ENCODE peak calls at places on chromosomes 2 and 18, in six cellular contexts. P, K, L, J, G and W are unnamed samples.

GRCh38 chr2:231429916-231430315 is 34.4 kb downstream of the NCL start:
- DNase-seq in L (no peak), J (no peak), P (no peak), K (no peak), G (no peak), W (no peak)

GRCh38 chr2:230879271-230879882 is 14.6 kb downstream of the ITM2C start:
- DNase-seq in J (no peak), P (no peak), G (no peak), L (no peak), K (no peak), W (no peak)

GRCh38 chr2:158305501-158305900 is 151.1 kb downstream of the CCDC148 start:
- DNase-seq in K (no peak), G (no peak), J (no peak), P (no peak), L (no peak), W (no peak)

GRCh38 chr2:234268314-234268713 is 217.8 kb downstream of the SPP2 start:
- DNase-seq in G (no peak), P (no peak), J (no peak), K (no peak), L (no peak), W (no peak)

GRCh38 chr2:163364736-163365135 is 371.1 kb downstream of the FIGN start:
- DNase-seq in L (no peak), K (no peak), G (no peak), J (no peak), P (no peak), W (no peak)

GRCh38 chr2:12424820-12425219 is 291.9 kb upstream of the TRIB2 start:
- DNase-seq in P (no peak), K (no peak), L (no peak), G (no peak), J (peak; percentile 43), W (no peak)

GRCh38 chr2:45009928-45010705 is 865 bp upstream of the SIX2 start:
- DNase-seq in G (no peak), K (no peak), J (peak; percentile 67), P (peak; percentile 85), L (peak; percentile 81), W (no peak)

GRCh38 chr18:5914016-5914415 is 18.7 kb upstream of the TMEM200C start:
- DNase-seq in K (no peak), J (no peak), L (no peak), P (no peak), G (no peak), W (no peak)

GRCh38 chr2:228675042-228675441 is 493.6 kb upstream of the SPHKAP start:
- DNase-seq in G (no peak), J (no peak), L (no peak), P (no peak), K (no peak), W (no peak)

GRCh38 chr2:73105511-73105971 is 7.2 kb downstream of the RAB11FIP5 start:
- DNase-seq in L (no peak), G (no peak), P (no peak), J (no peak), K (no peak), W (no peak)

GRCh38 chr2:207184348-207184747 is 18.6 kb upstream of the KLF7 start:
- DNase-seq in L (no peak), K (no peak), G (no peak), P (no peak), J (no peak), W (no peak)

GRCh38 chr18:76265375-76266225 is 229.4 kb downstream of the ZNF516 start:
- DNase-seq in J (no peak), G (no peak), K (no peak), P (no peak), L (no peak), W (no peak)

GRCh38 chr2:157751462-157752058 is 122.9 kb upstream of the ACVR1C start:
- DNase-seq in L (peak; percentile 15), K (peak; percentile 3), P (no peak), G (peak; percentile 20), J (peak; percentile 50), W (no peak)

GRCh38 chr2:147464737-147465437 is 379.9 kb upstream of the ACVR2A start:
- DNase-seq in P (no peak), J (no peak), L (no peak), G (no peak), K (no peak), W (no peak)

GRCh38 chr2:6434396-6434795 is 431.3 kb downstream of the CMPK2 start:
- DNase-seq in K (no peak), L (no peak), J (no peak), G (no peak), P (no peak), W (no peak)

GRCh38 chr2:98601532-98602132 is 6.7 kb downstream of the COA5 start:
- DNase-seq in G (no peak), K (no peak), P (no peak), L (peak; percentile 68), J (no peak), W (peak; percentile 31)

GRCh38 chr18:7300971-7301553 is 70.2 kb downstream of the LRRC30 start:
- DNase-seq in K (no peak), J (no peak), G (no peak), L (no peak), P (no peak), W (no peak)

GRCh38 chr2:230751062-230751461 is 38.4 kb downstream of the CAB39 start:
- DNase-seq in G (no peak), K (no peak), J (no peak), P (no peak), L (no peak), W (no peak)

DNA sequence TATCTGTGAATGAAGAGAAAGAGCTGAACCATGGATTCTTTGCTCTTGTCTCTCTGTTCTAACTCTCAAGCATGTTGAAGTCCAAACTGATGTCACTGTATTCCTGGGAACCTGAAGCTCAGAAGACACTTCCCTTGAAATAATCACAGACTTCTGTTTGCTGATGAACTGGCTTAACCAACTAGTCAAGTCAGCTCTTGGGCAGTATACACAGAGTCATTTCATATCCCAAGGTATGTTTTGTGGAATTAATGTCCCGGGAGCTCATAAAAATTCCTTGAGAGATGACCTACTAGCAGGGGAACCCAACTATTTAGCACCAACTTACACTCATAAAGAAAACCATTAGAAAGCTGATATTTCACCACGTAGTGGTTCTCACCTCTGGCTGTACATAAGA is 156.6 kb downstream of the NR4A2 start:
- DNase-seq in J (no peak), K (no peak), G (no peak), P (no peak), L (no peak), W (no peak)
- H3K4me1 ChIP-seq in J (no peaks in the 10 kb centered on the region), K (no peaks in the 10 kb centered on the region), G (no peaks in the 10 kb centered on the region), P (no peaks in the 10 kb centered on the region), L (no peaks in the 10 kb centered on the region), W (peaks cover 1% of the 10 kb centered on the region)

GRCh38 chr18:37541517-37541916 is 24.1 kb downstream of the CELF4 start:
- DNase-seq in L (no peak), G (no peak), J (no peak), K (no peak), P (no peak), W (no peak)
- H3K27me3 ChIP-seq in L (peaks cover 33% of the 10 kb centered on the region), G (no peaks in the 10 kb centered on the region), J (no peaks in the 10 kb centered on the region), K (peaks cover 3% of the 10 kb centered on the region), P (peaks cover 41% of the 10 kb centered on the region), W (no peaks in the 10 kb centered on the region)

DNA sequence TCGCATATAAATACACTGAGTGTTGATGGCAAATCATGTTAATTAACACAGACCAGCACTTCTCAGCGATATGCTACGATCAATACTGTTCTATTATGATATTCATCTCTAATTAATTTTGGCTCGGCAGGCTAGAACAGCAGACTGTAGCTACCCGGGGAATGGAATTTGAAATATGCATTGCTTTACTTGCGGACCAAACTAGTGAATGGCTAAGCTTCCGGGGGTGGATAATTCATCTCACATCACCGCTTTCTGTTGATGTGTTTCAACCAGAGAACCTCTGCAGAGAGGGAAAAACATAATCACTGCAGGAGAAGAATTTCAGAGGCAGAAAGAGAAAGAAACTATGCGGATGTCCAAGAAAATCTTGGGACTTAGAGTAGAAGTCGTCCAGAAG is 491.0 kb downstream of the STK39 start:
- DNase-seq in K (no peak), G (no peak), J (no peak), L (peak; percentile 73), P (no peak), W (no peak)
- H3K27ac ChIP-seq in K (no peak overlapping the region), G (no peak overlapping the region), J (no peak overlapping the region), L (peak overlapping the region; percentile 56), P (no peak overlapping the region), W (no peak overlapping the region)

GRCh38 chr2:120398051-120398960 is 52.4 kb downstream of the INHBB start:
- DNase-seq in L (no peak), J (no peak), G (no peak), K (no peak), P (no peak), W (no peak)
- H3K4me1 ChIP-seq in L (no peaks in the 10 kb centered on the region), J (no peaks in the 10 kb centered on the region), G (no peaks in the 10 kb centered on the region), K (no peaks in the 10 kb centered on the region), P (no peaks in the 10 kb centered on the region), W (peaks cover 4% of the 10 kb centered on the region)

GRCh38 chr2:170249761-170250160 is 71.8 kb downstream of the MYO3B start:
- DNase-seq in P (no peak), L (no peak), K (no peak), G (no peak), J (no peak), W (no peak)
- H3K27me3 ChIP-seq in P (no peaks in the 10 kb centered on the region), L (no peaks in the 10 kb centered on the region), K (no peaks in the 10 kb centered on the region), G (no peaks in the 10 kb centered on the region), J (no peaks in the 10 kb centered on the region), W (no peaks in the 10 kb centered on the region)

GRCh38 chr2:202813387-202813786 is 58.2 kb downstream of the ICA1L start:
- DNase-seq in L (no peak), K (no peak), G (no peak), P (no peak), J (no peak), W (no peak)

GRCh38 chr2:202818321-202818720 is 53.2 kb downstream of the ICA1L start:
- DNase-seq in K (no peak), L (no peak), P (no peak), G (no peak), J (no peak), W (no peak)

GRCh38 chr2:202815548-202816420 is 55.8 kb downstream of the ICA1L start:
- DNase-seq in J (no peak), G (no peak), P (no peak), K (no peak), L (no peak), W (no peak)

GRCh38 chr2:202817771-202818170 is 53.8 kb downstream of the ICA1L start:
- DNase-seq in L (no peak), J (no peak), G (no peak), P (no peak), K (no peak), W (no peak)

GRCh38 chr2:202814226-202814625 is 57.3 kb downstream of the ICA1L start:
- DNase-seq in P (no peak), L (no peak), K (no peak), G (no peak), J (no peak), W (no peak)
- H3K27ac ChIP-seq in P (no peak overlapping the region), L (no peak overlapping the region), K (no peak overlapping the region), G (no peak overlapping the region), J (no peak overlapping the region), W (no peak overlapping the region)

DNA sequence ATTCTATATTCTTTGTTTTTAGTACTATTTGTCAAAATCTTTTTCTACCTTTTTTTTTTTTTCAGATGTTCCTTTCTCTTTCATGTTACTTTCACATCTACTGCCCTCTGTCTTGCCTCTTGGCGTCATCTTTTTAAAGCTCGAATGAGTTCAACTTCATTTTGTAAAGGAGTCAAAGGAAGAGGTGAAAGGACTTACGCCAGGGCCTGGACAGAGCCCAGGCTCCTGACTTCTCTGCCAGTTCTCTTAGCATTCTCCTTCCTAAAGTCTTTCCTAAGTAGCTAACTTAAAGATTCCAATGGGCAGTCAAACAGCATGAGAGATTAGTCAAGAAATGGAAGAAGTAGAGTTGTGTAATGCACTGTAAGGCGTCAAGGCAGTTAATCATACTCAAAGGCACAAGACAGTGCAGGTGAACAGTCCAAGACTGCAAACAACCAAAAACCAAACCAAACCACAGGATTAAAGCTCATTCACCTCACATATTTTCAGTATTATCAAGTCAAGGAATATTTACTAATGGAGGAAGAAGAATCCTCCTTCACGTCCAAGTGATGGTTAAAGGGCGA is 301.7 kb downstream of the TCF4 start:
- DNase-seq in P (no peak), J (no peak), K (no peak), L (no peak), G (no peak), W (no peak)
- H3K4me1 ChIP-seq in P (no peaks in the 10 kb centered on the region), J (no peaks in the 10 kb centered on the region), K (no peaks in the 10 kb centered on the region), L (peaks cover 5% of the 10 kb centered on the region), G (no peaks in the 10 kb centered on the region), W (no peaks in the 10 kb centered on the region)